ENCODE peak calls at places on chromosomes 16 and 17, in ten cellular contexts. P is stomach, D is tibial nerve, G is A549, H is K562, X is suprapubic skin, Y is ovary, T is upper lobe of left lung, K is transverse colon, Z is GM12878. J is an unnamed sample.
A peak's percentile ranks its signal among the peaks of the same experiment; 100 is the strongest.

GRCh38 chr17:34252138-34252889 is 2.8 kb upstream of the CCL2 start:
- DNase-seq in Y (peak; percentile 95), H (peak; percentile 46), D (peak; percentile 97), G (peak; percentile 84), K (peak; percentile 81), T (no peak), X (peak; percentile 95), Z (peak; percentile 7), P (peak; percentile 75), J (peak; percentile 98)

GRCh38 chr16:4535627-4536108 is 2.9 kb downstream of the CDIP1 start:
- DNase-seq in T (no peak), Z (no peak), D (no peak), Y (no peak), K (no peak), X (no peak), H (no peak), G (no peak), P (no peak), J (no peak)

GRCh38 chr17:8121531-8122390 is 2.1 kb downstream of the HES7 start:
- DNase-seq in P (no peak), G (peak; percentile 92), D (peak; percentile 22), Z (no peak), T (peak; percentile 91), X (no peak), K (peak; percentile 67), H (peak; percentile 86), Y (peak; percentile 82), J (peak; percentile 78)

GRCh38 chr16:2587891-2588565 is 50.2 kb downstream of the PDPK1 start:
- DNase-seq in X (no peak), Z (no peak), K (no peak), Y (no peak), G (no peak), D (no peak), T (peak; percentile 33), H (no peak), P (no peak), J (peak; percentile 57)

GRCh38 chr17:3964203-3965122 is at the start of gene ATP2A3:
- DNase-seq in P (peak; percentile 60), K (peak; percentile 78), Z (no peak), X (no peak), D (no peak), Y (no peak), H (peak; percentile 64), G (no peak), T (peak; percentile 94), J (no peak)

GRCh38 chr17:42111901-42112551 is 488 bp downstream of the DHX58 start:
- DNase-seq in T (no peak), D (no peak), H (no peak), P (peak; percentile 47), G (no peak), K (peak; percentile 57), Y (peak; percentile 56), Z (no peak), X (no peak), J (peak; percentile 79)

GRCh38 chr16:28293589-28293935 is 1.2 kb downstream of the SBK1 start:
- DNase-seq in Z (no peak), K (no peak), H (no peak), X (no peak), G (no peak), D (no peak), T (no peak), P (no peak), Y (no peak), J (no peak)

GRCh38 chr17:70034158-70034557 is 40.9 kb upstream of the KCNJ16 start:
- DNase-seq in P (no peak), G (no peak), Y (no peak), X (no peak), K (no peak), Z (no peak), H (no peak), T (no peak), D (no peak), J (no peak)

GRCh38 chr17:14107889-14108288 is 38.6 kb downstream of the COX10 start:
- DNase-seq in Z (no peak), T (no peak), K (no peak), X (no peak), P (no peak), D (no peak), Y (no peak), G (no peak), H (no peak), J (no peak)

GRCh38 chr16:4266372-4266771 is 6.5 kb downstream of the TFAP4 start:
- DNase-seq in G (peak; percentile 77), H (no peak), P (no peak), K (no peak), X (no peak), Y (no peak), D (no peak), Z (no peak), T (no peak), J (no peak)

DNA sequence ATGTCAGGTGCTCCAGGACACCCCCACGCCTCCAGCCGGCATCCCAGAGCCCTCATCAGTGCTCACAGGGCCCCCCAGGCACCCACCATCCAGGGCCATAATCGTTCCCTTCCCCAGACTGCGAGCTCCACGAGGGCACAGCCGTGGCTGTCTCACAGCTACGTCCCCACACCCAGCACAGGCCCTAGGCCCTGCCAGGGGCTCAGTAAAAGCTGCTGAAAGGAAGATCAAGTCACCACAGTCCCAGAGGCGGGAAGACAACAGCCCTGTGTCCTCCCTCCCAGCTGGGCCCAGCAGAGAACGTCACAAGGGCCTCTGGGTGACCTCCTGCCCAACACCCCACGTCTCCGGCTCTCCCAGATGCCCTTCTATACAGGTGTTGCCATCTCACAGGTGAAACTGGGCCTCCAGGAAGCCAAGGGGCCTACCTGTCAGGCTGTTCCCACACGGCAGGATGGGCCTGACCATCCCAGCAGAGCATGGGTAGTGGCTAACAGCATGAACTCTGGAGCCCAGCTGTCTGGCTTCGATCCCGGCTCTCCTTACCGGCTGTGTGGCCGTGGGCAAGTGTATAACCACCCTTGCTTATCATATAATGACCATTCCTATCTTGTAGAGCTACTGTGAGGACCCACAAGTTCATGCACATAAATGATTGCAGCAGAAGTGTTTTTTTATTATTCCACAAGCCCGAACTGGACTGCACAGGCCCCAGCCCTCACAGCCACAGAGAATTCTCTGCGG is 18.0 kb downstream of the ARL2BP start:
- DNase-seq in Y (peak; percentile 21), K (no peak), X (peak; percentile 73), D (no peak), G (no peak), T (peak; percentile 50), H (no peak), P (peak; percentile 59), Z (no peak), J (peak; percentile 30)
- TF ChIP-seq EP300 in Y (no peak), K (no peak), X (no peak), D (no peak), G (no peak), T (no peak), H (no peak), P (no peak), Z (no peak), J (no peak)

DNA sequence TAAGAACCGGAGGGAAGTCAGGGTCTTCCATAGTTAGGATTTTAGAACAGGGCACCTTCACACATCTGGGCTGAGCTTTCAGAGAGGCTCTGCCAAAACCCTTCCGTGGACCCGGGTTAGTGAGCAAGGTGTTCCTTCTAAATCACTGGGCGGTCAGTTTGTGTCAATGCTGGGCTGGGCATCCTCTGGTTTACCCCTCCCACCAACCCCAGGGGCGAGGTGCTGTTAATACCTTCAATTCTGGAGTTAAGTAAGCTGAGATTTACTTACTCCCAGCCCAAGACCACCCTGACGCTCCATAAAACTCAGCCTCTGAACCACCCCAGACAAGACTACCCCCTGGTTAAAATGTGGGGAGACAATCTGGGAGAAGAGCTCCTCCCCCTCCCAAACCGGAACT is 1.0 kb downstream of the TMEM92 start:
- DNase-seq in P (no peak), H (no peak), D (no peak), X (no peak), Z (no peak), K (no peak), G (no peak), Y (no peak), T (no peak), J (peak; percentile 53)
- H3K4me1 ChIP-seq in P (peaks cover 33% of the 10 kb centered on the region), H (peaks cover 12% of the 10 kb centered on the region), D (peaks cover 16% of the 10 kb centered on the region), X (peaks cover 28% of the 10 kb centered on the region), Z (peaks cover 9% of the 10 kb centered on the region), K (peaks cover 6% of the 10 kb centered on the region), G (peaks cover 76% of the 10 kb centered on the region), Y (peaks cover 12% of the 10 kb centered on the region), T (peaks cover 22% of the 10 kb centered on the region), J (peaks cover 21% of the 10 kb centered on the region)

DNA sequence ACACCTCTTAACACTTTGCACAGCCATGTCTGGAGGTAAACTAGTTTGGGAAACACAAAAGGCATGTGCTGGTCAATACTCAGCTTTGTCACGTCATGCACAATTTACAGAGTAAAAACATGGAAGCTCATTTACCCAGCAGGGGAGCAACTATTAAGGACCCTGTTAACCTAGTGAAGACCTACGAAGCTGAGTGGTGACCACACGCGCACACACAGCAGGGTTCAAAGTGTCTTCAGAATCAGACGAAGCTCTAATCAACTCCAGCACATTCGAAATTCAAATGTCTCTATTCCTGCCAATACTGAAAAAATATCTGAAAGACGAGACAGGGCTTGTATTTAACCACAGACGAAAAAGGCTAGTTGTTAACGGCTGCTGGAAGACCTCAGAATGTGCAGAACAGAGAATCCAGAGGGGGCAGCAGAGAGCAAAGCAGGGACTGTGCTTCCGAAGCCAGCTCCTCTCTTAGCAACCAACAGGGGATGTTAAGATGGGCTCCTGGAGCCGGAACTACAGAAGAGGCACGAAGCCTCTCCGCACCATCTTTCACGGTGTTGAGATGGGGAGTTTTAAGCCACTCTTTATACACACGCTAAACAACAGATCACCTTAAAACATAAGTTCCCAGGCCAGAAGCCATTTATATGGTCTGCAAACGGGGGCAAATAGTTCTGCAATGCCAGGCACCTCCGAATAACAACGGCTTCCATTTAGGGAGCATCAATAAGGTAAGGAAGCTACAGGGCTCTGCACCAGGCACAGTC is 45.7 kb downstream of the CMTM4 start:
- DNase-seq in Y (peak; percentile 79), X (peak; percentile 87), K (peak; percentile 82), D (peak; percentile 91), Z (peak; percentile 28), G (peak; percentile 84), T (no peak), H (peak; percentile 88), P (peak; percentile 78), J (peak; percentile 85)
- TF ChIP-seq EP300 in Y (no peak), X (no peak), K (no peak), D (no peak), Z (no peak), G (no peak), T (no peak), H (no peak), P (no peak), J (no peak)

GRCh38 chr17:57954421-57955182 is 610 bp downstream of the CUEDC1 start:
- DNase-seq in K (peak; percentile 66), D (peak; percentile 67), Z (no peak), T (peak; percentile 91), X (peak; percentile 90), G (peak; percentile 80), P (peak; percentile 50), Y (peak; percentile 77), H (no peak), J (peak; percentile 93)

GRCh38 chr17:57957120-57957850 is 2.1 kb upstream of the CUEDC1 start:
- DNase-seq in P (peak; percentile 17), H (no peak), D (no peak), K (no peak), Y (no peak), G (no peak), X (peak; percentile 59), T (peak; percentile 38), Z (no peak), J (peak; percentile 55)

GRCh38 chr17:57953703-57954420 is 1.4 kb downstream of the CUEDC1 start:
- DNase-seq in K (no peak), Z (no peak), Y (peak; percentile 34), P (no peak), X (no peak), T (no peak), H (no peak), G (no peak), D (no peak), J (peak; percentile 73)

GRCh38 chr17:57956311-57957119 is 1.3 kb upstream of the CUEDC1 start:
- DNase-seq in T (no peak), G (no peak), X (peak; percentile 60), Y (no peak), D (no peak), P (peak; percentile 20), K (no peak), Z (peak; percentile 62), H (no peak), J (peak; percentile 55)

GRCh38 chr17:57955183-57955952 is at the start of gene CUEDC1:
- DNase-seq in D (peak; percentile 53), Y (peak; percentile 85), P (peak; percentile 84), H (peak; percentile 77), K (peak; percentile 82), X (no peak), G (peak; percentile 69), Z (no peak), T (peak; percentile 97), J (peak; percentile 93)
- H3K4me1 ChIP-seq in D (peaks cover 19% of the 10 kb centered on the region), Y (peaks cover 6% of the 10 kb centered on the region), P (peaks cover 31% of the 10 kb centered on the region), H (peaks cover 14% of the 10 kb centered on the region), K (peaks cover 9% of the 10 kb centered on the region), X (peaks cover 39% of the 10 kb centered on the region), G (peaks cover 67% of the 10 kb centered on the region), Z (peaks cover 23% of the 10 kb centered on the region), T (peaks cover 39% of the 10 kb centered on the region), J (no peaks in the 10 kb centered on the region)

J was measured in sigmoid colon.